ENCODE peak calls at places on chromosomes 4 and X, in eight cellular contexts. I is GM13977; M is progenitor cell of endocrine pancreas; E is hepatocyte; Y is WERI-Rb-1; G is WTC11; V is lower leg skin; J is activated CD8-positive, alpha-beta T cell treated with anti-CD3 and anti-CD28 coated beads for 36 hours. W is an unnamed sample.

GRCh38 chr4:150156543-150156942 is 78.3 kb downstream of the DCLK2 start:
- DNase-seq in E (no peak), G (no peak), M (no peak), J (no peak), Y (no peak), V (no peak), I (no peak), W (no peak)

GRCh38 chr4:61628727-61629126 is 428.6 kb downstream of the ADGRL3 start:
- DNase-seq in G (no peak), Y (no peak), I (no peak), V (no peak), E (peak; percentile 24), J (no peak), M (no peak), W (no peak)

GRCh38 chr4:831483-831805 is 5.5 kb upstream of the CPLX1 start:
- DNase-seq in M (no peak), I (no peak), J (no peak), Y (no peak), G (no peak), V (no peak), E (no peak), W (no peak)

GRCh38 chr4:151015458-151016344 is 617 bp upstream of the LRBA start:
- DNase-seq in M (peak; percentile 77), E (peak; percentile 94), G (peak; percentile 86), Y (peak; percentile 93), V (peak; percentile 69), J (peak; percentile 83), I (peak; percentile 91), W (peak; percentile 82)

GRCh38 chrX:150212672-150213480 is 150.2 kb upstream of the MAMLD1 start:
- DNase-seq in E (peak; percentile 18), M (no peak), V (no peak), J (no peak), I (no peak), Y (no peak), G (no peak), W (no peak)

GRCh38 chr4:575281-576141 is 584 bp downstream of the TMEM271 start:
- DNase-seq in Y (peak; percentile 44), I (peak; percentile 51), M (peak; percentile 65), G (peak; percentile 78), E (peak; percentile 85), J (peak; percentile 21), V (no peak), W (peak; percentile 68)

GRCh38 chr4:2301806-2302205 is 39.9 kb upstream of the MXD4 start:
- DNase-seq in E (no peak), V (no peak), I (no peak), G (no peak), Y (no peak), J (no peak), M (no peak), W (no peak)

GRCh38 chrX:9561199-9561598 is 96.3 kb downstream of the TBL1X start:
- DNase-seq in G (no peak), Y (no peak), E (no peak), J (no peak), M (no peak), I (no peak), V (no peak), W (no peak)

DNA sequence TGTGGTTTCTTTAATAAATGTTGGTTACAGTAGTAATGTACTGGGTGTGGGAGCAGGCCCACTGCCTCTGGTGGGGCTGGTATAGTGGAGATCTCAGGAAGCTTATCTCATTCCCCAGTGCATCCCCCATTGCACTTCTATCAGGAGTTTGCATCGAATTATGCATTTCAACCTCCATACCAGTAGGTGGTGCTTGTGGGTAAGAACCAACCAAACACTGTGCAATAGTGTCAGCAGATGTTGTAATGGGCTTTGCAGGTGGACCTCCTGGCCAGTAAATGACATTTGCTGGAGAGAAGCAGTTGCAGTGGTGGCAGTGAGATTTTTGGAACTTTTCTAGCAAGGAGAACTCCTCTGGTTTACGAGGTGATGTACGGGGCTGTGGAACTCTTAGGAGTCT is 150.6 kb downstream of the POU3F4 start:
- DNase-seq in M (no peak), G (no peak), Y (no peak), J (no peak), V (no peak), I (peak; percentile 25), E (no peak), W (no peak)
- TF ChIP-seq CTCF in M (peak; percentile 12), G (no peak), Y (peak; percentile 54), J (no peak), V (no peak), I (peak; percentile 48), E (no peak), W (no peak)

GRCh38 chrX:124018031-124018430 is 56.5 kb downstream of the STAG2 start:
- DNase-seq in G (no peak), M (no peak), V (no peak), E (no peak), J (no peak), Y (no peak), I (no peak), W (no peak)
- TF ChIP-seq CTCF in G (no peak), M (no peak), V (no peak), E (peak; percentile 23), J (no peak), Y (no peak), I (no peak), W (no peak)

DNA sequence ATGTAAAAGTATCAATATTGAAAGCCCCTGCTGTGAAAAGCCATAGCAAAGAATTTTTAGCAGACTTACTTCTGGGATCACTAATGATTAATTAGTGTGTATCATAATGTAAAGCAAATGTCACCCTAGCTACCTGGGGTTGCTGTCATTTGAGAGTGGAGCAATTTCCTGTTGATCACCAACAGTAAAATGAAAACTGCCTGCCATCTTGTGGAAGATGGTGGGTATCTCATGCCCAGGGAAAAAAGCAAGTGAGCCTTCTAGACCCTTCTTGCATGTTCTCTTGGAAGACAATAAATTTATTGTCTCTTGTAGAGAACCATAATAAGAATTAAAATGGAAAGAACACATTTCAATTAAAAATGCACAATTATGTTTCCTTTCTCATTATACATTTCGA is 360.2 kb downstream of the ZIC3 start:
- DNase-seq in I (no peak), M (no peak), J (no peak), Y (no peak), E (peak; percentile 9), V (no peak), G (peak; percentile 19), W (no peak)
- TF ChIP-seq CTCF in I (peak; percentile 9), M (peak; percentile 62), J (no peak), Y (peak; percentile 12), E (peak; percentile 33), V (no peak), G (peak; percentile 27), W (peak; percentile 47)

DNA sequence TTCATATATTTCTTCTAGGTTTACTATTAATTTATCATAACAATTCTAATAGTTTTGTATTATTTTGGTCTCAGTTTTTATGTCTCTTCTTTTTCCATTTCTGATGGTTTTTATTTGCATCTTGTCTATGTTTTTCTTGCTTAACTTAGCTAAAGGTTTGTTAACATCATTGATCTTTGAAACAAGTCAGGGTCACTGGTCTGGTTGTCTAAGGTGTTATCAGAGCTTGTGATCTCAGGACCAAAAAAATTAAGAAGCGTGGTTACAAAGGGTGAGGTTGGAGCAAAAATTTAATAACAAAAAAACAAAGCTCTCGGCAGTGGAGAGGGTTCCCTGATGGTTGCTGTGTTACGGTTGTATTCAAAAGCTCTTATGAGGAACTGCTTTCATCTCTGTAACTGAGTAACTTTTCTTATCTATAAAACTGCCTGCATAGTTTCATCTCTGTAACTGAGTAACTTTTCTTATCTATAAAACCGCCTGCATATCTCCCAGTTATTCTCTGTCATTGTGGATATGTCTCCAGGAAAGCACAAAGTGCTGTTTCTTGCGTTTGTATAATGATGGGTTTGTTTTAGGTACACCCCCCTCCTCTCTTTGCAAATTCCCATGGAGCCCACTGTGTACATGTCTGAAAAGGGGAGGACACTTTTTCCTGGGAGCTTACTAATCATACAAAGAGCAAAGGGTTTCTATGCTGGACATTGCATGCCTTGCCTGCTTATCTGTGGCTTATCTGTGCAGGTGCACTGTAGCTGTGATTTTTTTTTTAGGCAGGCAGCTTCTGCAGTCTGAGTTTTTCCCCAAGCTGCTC is 62.4 kb upstream of the UGT2B15 start:
- DNase-seq in I (no peak), Y (no peak), V (no peak), E (peak; percentile 77), J (no peak), G (no peak), M (peak; percentile 16), W (no peak)
- TF ChIP-seq CTCF in I (no peak), Y (no peak), V (no peak), E (no peak), J (no peak), G (no peak), M (no peak), W (no peak)

W was measured in glutamatergic neuron.